ENCODE peak calls at places on chromosomes 6 and 20, in seven cellular contexts. One of them, this sample, is unnamed.

GRCh38 chr6:141354191-141354950 is 778.4 kb upstream of the GJE1 start:
- DNase-seq in IMR-90: no peak
- DNase-seq in AG10803: peak
- DNase-seq in cardiac muscle cell: no peak
- DNase-seq in CD4-positive, CD25-positive, alpha-beta regulatory T cell: no peak
- DNase-seq in stimulated activated CD4-positive, alpha-beta T cell treated with anti-CD3 and anti-CD28 coated beads, Interleukin-2, amount 100 ng/mL, for 48 hours: no peak
- DNase-seq in left kidney: no peak
- DNase-seq in this sample: no peak

GRCh38 chr6:125354649-125355048 is 52.9 kb upstream of the HDDC2 start:
- DNase-seq in CD4-positive, CD25-positive, alpha-beta regulatory T cell: no peak
- DNase-seq in AG10803: no peak
- DNase-seq in cardiac muscle cell: no peak
- DNase-seq in left kidney: no peak
- DNase-seq in IMR-90: no peak
- DNase-seq in stimulated activated CD4-positive, alpha-beta T cell treated with anti-CD3 and anti-CD28 coated beads, Interleukin-2, amount 100 ng/mL, for 48 hours: no peak
- DNase-seq in this sample: no peak

GRCh38 chr20:32072168-32072721 is 20.2 kb downstream of the HCK start:
- DNase-seq in IMR-90: no peak
- DNase-seq in CD4-positive, CD25-positive, alpha-beta regulatory T cell: no peak
- DNase-seq in stimulated activated CD4-positive, alpha-beta T cell treated with anti-CD3 and anti-CD28 coated beads, Interleukin-2, amount 100 ng/mL, for 48 hours: no peak
- DNase-seq in cardiac muscle cell: no peak
- DNase-seq in left kidney: no peak
- DNase-seq in AG10803: peak
- DNase-seq in this sample: no peak

GRCh38 chr20:15257471-15257870 is 920.1 kb upstream of the FLRT3 start:
- DNase-seq in cardiac muscle cell: no peak
- DNase-seq in left kidney: no peak
- DNase-seq in stimulated activated CD4-positive, alpha-beta T cell treated with anti-CD3 and anti-CD28 coated beads, Interleukin-2, amount 100 ng/mL, for 48 hours: no peak
- DNase-seq in IMR-90: no peak
- DNase-seq in CD4-positive, CD25-positive, alpha-beta regulatory T cell: no peak
- DNase-seq in AG10803: no peak
- DNase-seq in this sample: no peak

GRCh38 chr6:33914519-33915120 is 110.8 kb upstream of the MLN start:
- DNase-seq in IMR-90: no peak
- DNase-seq in left kidney: no peak
- DNase-seq in stimulated activated CD4-positive, alpha-beta T cell treated with anti-CD3 and anti-CD28 coated beads, Interleukin-2, amount 100 ng/mL, for 48 hours: peak
- DNase-seq in AG10803: no peak
- DNase-seq in CD4-positive, CD25-positive, alpha-beta regulatory T cell: peak
- DNase-seq in cardiac muscle cell: no peak
- DNase-seq in this sample: no peak

GRCh38 chr20:20412750-20413149 is 44.8 kb downstream of the INSM1 start:
- DNase-seq in CD4-positive, CD25-positive, alpha-beta regulatory T cell: no peak
- DNase-seq in cardiac muscle cell: no peak
- DNase-seq in left kidney: peak
- DNase-seq in stimulated activated CD4-positive, alpha-beta T cell treated with anti-CD3 and anti-CD28 coated beads, Interleukin-2, amount 100 ng/mL, for 48 hours: peak
- DNase-seq in IMR-90: no peak
- DNase-seq in AG10803: no peak
- DNase-seq in this sample: no peak

GRCh38 chr20:58297394-58297793 is 12.1 kb upstream of the RAB22A start:
- DNase-seq in IMR-90: no peak
- DNase-seq in cardiac muscle cell: no peak
- DNase-seq in left kidney: no peak
- DNase-seq in CD4-positive, CD25-positive, alpha-beta regulatory T cell: no peak
- DNase-seq in AG10803: no peak
- DNase-seq in stimulated activated CD4-positive, alpha-beta T cell treated with anti-CD3 and anti-CD28 coated beads, Interleukin-2, amount 100 ng/mL, for 48 hours: no peak
- DNase-seq in this sample: no peak

GRCh38 chr6:5302995-5303622 is 41.8 kb downstream of the FARS2 start:
- DNase-seq in IMR-90: peak
- DNase-seq in CD4-positive, CD25-positive, alpha-beta regulatory T cell: peak
- DNase-seq in AG10803: no peak
- DNase-seq in left kidney: peak
- DNase-seq in stimulated activated CD4-positive, alpha-beta T cell treated with anti-CD3 and anti-CD28 coated beads, Interleukin-2, amount 100 ng/mL, for 48 hours: peak
- DNase-seq in cardiac muscle cell: peak
- DNase-seq in this sample: peak

GRCh38 chr6:109299695-109300564 is 82.3 kb downstream of the CD164 start:
- DNase-seq in left kidney: peak
- DNase-seq in cardiac muscle cell: no peak
- DNase-seq in CD4-positive, CD25-positive, alpha-beta regulatory T cell: no peak
- DNase-seq in stimulated activated CD4-positive, alpha-beta T cell treated with anti-CD3 and anti-CD28 coated beads, Interleukin-2, amount 100 ng/mL, for 48 hours: no peak
- DNase-seq in IMR-90: no peak
- DNase-seq in AG10803: no peak
- DNase-seq in this sample: no peak

GRCh38 chr20:21640556-21640955 is 64.9 kb upstream of the PAX1 start:
- DNase-seq in left kidney: peak
- DNase-seq in CD4-positive, CD25-positive, alpha-beta regulatory T cell: no peak
- DNase-seq in stimulated activated CD4-positive, alpha-beta T cell treated with anti-CD3 and anti-CD28 coated beads, Interleukin-2, amount 100 ng/mL, for 48 hours: no peak
- DNase-seq in cardiac muscle cell: no peak
- DNase-seq in IMR-90: no peak
- DNase-seq in AG10803: no peak
- DNase-seq in this sample: peak

GRCh38 chr20:31712564-31713311 is 9.9 kb downstream of the BCL2L1 start:
- DNase-seq in IMR-90: peak
- DNase-seq in CD4-positive, CD25-positive, alpha-beta regulatory T cell: no peak
- DNase-seq in cardiac muscle cell: peak
- DNase-seq in AG10803: peak
- DNase-seq in left kidney: peak
- DNase-seq in stimulated activated CD4-positive, alpha-beta T cell treated with anti-CD3 and anti-CD28 coated beads, Interleukin-2, amount 100 ng/mL, for 48 hours: no peak
- DNase-seq in this sample: peak

GRCh38 chr20:16459019-16459700 is 114.1 kb downstream of the KIF16B start:
- DNase-seq in CD4-positive, CD25-positive, alpha-beta regulatory T cell: no peak
- DNase-seq in left kidney: no peak
- DNase-seq in IMR-90: peak
- DNase-seq in AG10803: peak
- DNase-seq in cardiac muscle cell: peak
- DNase-seq in stimulated activated CD4-positive, alpha-beta T cell treated with anti-CD3 and anti-CD28 coated beads, Interleukin-2, amount 100 ng/mL, for 48 hours: no peak
- DNase-seq in this sample: no peak

GRCh38 chr6:17511084-17511483 is 89.0 kb upstream of the FAM8A1 start:
- DNase-seq in cardiac muscle cell: no peak
- DNase-seq in AG10803: no peak
- DNase-seq in CD4-positive, CD25-positive, alpha-beta regulatory T cell: no peak
- DNase-seq in left kidney: no peak
- DNase-seq in stimulated activated CD4-positive, alpha-beta T cell treated with anti-CD3 and anti-CD28 coated beads, Interleukin-2, amount 100 ng/mL, for 48 hours: no peak
- DNase-seq in IMR-90: no peak
- DNase-seq in this sample: peak

GRCh38 chr6:169886631-169887227 is 135.3 kb downstream of the ERMARD start:
- DNase-seq in left kidney: no peak
- DNase-seq in CD4-positive, CD25-positive, alpha-beta regulatory T cell: no peak
- DNase-seq in AG10803: no peak
- DNase-seq in stimulated activated CD4-positive, alpha-beta T cell treated with anti-CD3 and anti-CD28 coated beads, Interleukin-2, amount 100 ng/mL, for 48 hours: no peak
- DNase-seq in cardiac muscle cell: no peak
- DNase-seq in IMR-90: no peak
- DNase-seq in this sample: no peak

This sample was measured in H1.